ENCODE peak calls at places on chromosomes 2 and 18, in eight cellular contexts. V is GM20000, I is immature natural killer cell, U is colonic mucosa, R is fibroblast of the conjunctiva, M is cardiac muscle cell, Z is HEK293T, E is Calu3. A is an unnamed sample.

GRCh38 chr2:234840336-234840735 is 111.5 kb upstream of the SH3BP4 start:
- DNase-seq in V (no peak), I (no peak), U (no peak), R (peak), M (peak), Z (peak), E (peak), A (peak)

GRCh38 chr2:53572696-53573095 is 194.9 kb upstream of the CHAC2 start:
- DNase-seq in V (no peak), I (no peak), U (no peak), R (no peak), M (no peak), Z (no peak), E (no peak), A (no peak)

GRCh38 chr2:194739217-194739616 is 917.8 kb upstream of the SLC39A10 start:
- DNase-seq in V (no peak), I (no peak), U (no peak), R (no peak), M (no peak), Z (no peak), E (no peak), A (no peak)

GRCh38 chr18:50507120-50507590 is 52.7 kb upstream of the MAPK4 start:
- DNase-seq in V (peak), I (no peak), U (no peak), R (peak), M (peak), Z (peak), E (peak), A (peak)

GRCh38 chr2:234243871-234244565 is 193.5 kb downstream of the SPP2 start:
- DNase-seq in V (no peak), I (peak), U (no peak), R (no peak), M (no peak), Z (no peak), E (no peak), A (peak)

GRCh38 chr2:202786792-202787191 is 84.8 kb downstream of the ICA1L start:
- DNase-seq in V (no peak), I (no peak), U (no peak), R (no peak), M (no peak), Z (no peak), E (no peak), A (no peak)

GRCh38 chr2:144950874-144951560 is 431.1 kb upstream of the ZEB2 start:
- DNase-seq in V (no peak), I (no peak), U (no peak), R (peak), M (no peak), Z (no peak), E (peak), A (peak)

GRCh38 chr2:10424051-10424450 is 24.1 kb downstream of the ODC1 start:
- DNase-seq in V (no peak), I (no peak), U (no peak), R (no peak), M (no peak), Z (no peak), E (no peak), A (no peak)

GRCh38 chr2:33491685-33492084 is 15.2 kb downstream of the RASGRP3 start:
- DNase-seq in V (no peak), I (no peak), U (no peak), R (no peak), M (peak), Z (no peak), E (no peak), A (no peak)

GRCh38 chr2:40197121-40197520 is 254.8 kb downstream of the SLC8A1 start:
- DNase-seq in V (no peak), I (no peak), U (no peak), R (no peak), M (no peak), Z (no peak), E (no peak), A (no peak)

GRCh38 chr2:128477026-128477820 is 158.6 kb upstream of the HS6ST1 start:
- DNase-seq in V (no peak), I (no peak), U (peak), R (no peak), M (no peak), Z (no peak), E (no peak), A (no peak)

GRCh38 chr2:239165206-239165831 is 235.5 kb downstream of the HDAC4 start:
- DNase-seq in V (no peak), I (no peak), U (no peak), R (no peak), M (no peak), Z (no peak), E (no peak), A (no peak)

A was measured in A549.